ENCODE peak calls at places on chromosomes 11 and 22, in nine cellular contexts. O is amniotic stem cell; G is sciatic nerve; E is GM13976; Y is H54; T is activated CD8-positive, alpha-beta T cell treated with anti-CD3 and anti-CD28 coated beads for 36 hours; C is mucosa of descending colon; R is stimulated activated CD4-positive, alpha-beta T cell treated with anti-CD3 and anti-CD28 coated beads, Interleukin-2, amount 100 ng/mL, for 48 hours; Z is T-cell. N is an unnamed sample.
A peak's percentile ranks its signal among the peaks of the same experiment; 100 is the strongest.

GRCh38 chr22:19640306-19640705 is 74.0 kb upstream of the SEPTIN5 start:
- DNase-seq in O (no peak), Z (no peak), G (no peak), E (no peak), R (no peak), T (no peak), Y (no peak), C (no peak), N (no peak)

GRCh38 chr11:38990139-38990538 is 2392.1 kb upstream of the RAG2 start:
- DNase-seq in Z (no peak), E (no peak), G (no peak), C (no peak), R (no peak), O (no peak), Y (no peak), T (no peak), N (no peak)

GRCh38 chr11:122714021-122714420 is 58.5 kb downstream of the UBASH3B start:
- DNase-seq in G (no peak), T (peak; percentile 46), O (no peak), C (no peak), Z (no peak), Y (no peak), E (peak; percentile 72), R (no peak), N (no peak)

GRCh38 chr11:102413497-102413896 is 39.1 kb downstream of the TMEM123 start:
- DNase-seq in C (no peak), T (no peak), O (no peak), R (no peak), Z (no peak), E (no peak), G (no peak), Y (no peak), N (no peak)

GRCh38 chr11:133950874-133951483 is 5.8 kb downstream of the IGSF9B start:
- DNase-seq in Z (no peak), R (no peak), Y (no peak), G (no peak), O (no peak), C (no peak), E (no peak), T (no peak), N (no peak)

GRCh38 chr11:1202154-1202775 is 20.6 kb upstream of the MUC5B start:
- DNase-seq in C (peak; percentile 31), T (peak; percentile 47), R (no peak), Z (no peak), E (peak; percentile 66), Y (no peak), O (no peak), G (peak; percentile 57), N (no peak)

GRCh38 chr11:10742460-10743208 is 8.4 kb upstream of the CTR9 start:
- DNase-seq in C (no peak), T (peak; percentile 59), Y (no peak), Z (no peak), G (no peak), R (no peak), E (no peak), O (peak; percentile 48), N (peak; percentile 49)

GRCh38 chr22:17980638-17981051 is 43.7 kb downstream of the MICAL3 start:
- DNase-seq in C (peak; percentile 84), Z (peak; percentile 40), T (peak; percentile 64), E (no peak), Y (no peak), O (no peak), G (no peak), R (no peak), N (peak; percentile 41)

GRCh38 chr11:126165366-126166156 is 45.9 kb downstream of the RPUSD4 start:
- DNase-seq in R (no peak), E (no peak), O (no peak), C (peak; percentile 61), Z (no peak), G (no peak), T (no peak), Y (no peak), N (no peak)

GRCh38 chr22:48531108-48531507 is 1296.6 kb downstream of the BRD1 start:
- DNase-seq in G (no peak), O (no peak), C (no peak), Z (no peak), Y (no peak), E (no peak), R (no peak), T (no peak), N (no peak)

GRCh38 chr11:9089636-9090035 is 1.8 kb downstream of the SCUBE2 start:
- DNase-seq in O (no peak), R (no peak), G (no peak), C (peak; percentile 53), E (no peak), Z (no peak), Y (no peak), T (no peak), N (no peak)

GRCh38 chr11:2182692-2183474 is 11.3 kb upstream of the TH start:
- DNase-seq in T (no peak), O (no peak), C (no peak), R (no peak), E (no peak), G (no peak), Z (no peak), Y (no peak), N (no peak)

GRCh38 chr22:20549232-20549841 is 41.9 kb downstream of the MED15 start:
- DNase-seq in O (no peak), Y (no peak), T (peak; percentile 71), G (no peak), E (no peak), C (peak; percentile 2), Z (peak; percentile 55), R (no peak), N (no peak)

GRCh38 chr11:98110030-98110429 is 910.7 kb upstream of the CNTN5 start:
- DNase-seq in T (no peak), O (no peak), R (no peak), E (no peak), C (no peak), Z (no peak), G (no peak), Y (no peak), N (no peak)

GRCh38 chr22:35839811-35840739 is 122.4 kb downstream of the APOL5 start:
- DNase-seq in T (peak; percentile 23), R (no peak), G (peak; percentile 85), E (no peak), O (peak; percentile 94), C (peak; percentile 86), Y (peak; percentile 38), Z (no peak), N (no peak)

N was measured in T-helper 2 cell treated with Interferon-gamma antibody and Interleukin-4, amounts not matched to agents 5 μg/mL and 100 μg/mL, for 36 hours.